ENCODE peak calls at places on chromosome 2, in four cellular contexts. F is mucosa of descending colon, W is A549, R is right lobe of liver. S is an unnamed sample.

GRCh38 chr2:177291701-177292100 is 27.2 kb upstream of the NFE2L2 start:
- DNase-seq in R (no peak), W (no peak), F (no peak), S (no peak)

GRCh38 chr2:66532972-66533868 is 98.3 kb downstream of the MEIS1 start:
- DNase-seq in F (no peak), W (no peak), R (no peak), S (no peak)

GRCh38 chr2:62654423-62654791 is 51.1 kb upstream of the EHBP1 start:
- DNase-seq in W (no peak), R (no peak), F (no peak), S (no peak)

GRCh38 chr2:1159013-1159412 is 208.4 kb downstream of the SNTG2 start:
- DNase-seq in R (no peak), W (no peak), F (no peak), S (no peak)

GRCh38 chr2:224126001-224126400 is 86.9 kb upstream of the SERPINE2 start:
- DNase-seq in F (no peak), W (no peak), R (no peak), S (no peak)

GRCh38 chr2:16900405-16901025 is 234.9 kb upstream of the CYRIA start:
- DNase-seq in W (no peak), R (peak), F (no peak), S (no peak)

GRCh38 chr2:183614797-183615429 is 490.7 kb downstream of the NUP35 start:
- DNase-seq in F (no peak), W (no peak), R (no peak), S (no peak)

GRCh38 chr2:190904644-190905043 is 24.0 kb downstream of the GLS start:
- DNase-seq in W (no peak), R (no peak), F (no peak), S (no peak)

GRCh38 chr2:21317131-21317530 is 193.4 kb downstream of the TDRD15 start:
- DNase-seq in R (no peak), W (peak), F (no peak), S (no peak)

GRCh38 chr2:158025263-158025996 is 76.2 kb upstream of the UPP2 start:
- DNase-seq in R (no peak), F (no peak), W (no peak), S (no peak)

GRCh38 chr2:170742000-170742399 is 26.9 kb downstream of the SP5 start:
- DNase-seq in R (no peak), F (no peak), W (no peak), S (no peak)

GRCh38 chr2:218781691-218782528 is at the start of gene CYP27A1:
- DNase-seq in F (peak), W (no peak), R (peak), S (peak)

GRCh38 chr2:142445542-142445941 is 314.7 kb upstream of the LRP1B start:
- DNase-seq in W (no peak), F (no peak), R (no peak), S (no peak)

GRCh38 chr2:132547089-132547687 is 122.8 kb downstream of the LYPD1 start:
- DNase-seq in F (no peak), R (peak), W (peak), S (no peak)

GRCh38 chr2:202703091-202703490 is 68.3 kb downstream of the FAM117B start:
- DNase-seq in W (no peak), R (no peak), F (no peak), S (no peak)

GRCh38 chr2:169983506-169983905 is 156.3 kb downstream of the UBR3 start:
- DNase-seq in R (no peak), W (no peak), F (no peak), S (no peak)

GRCh38 chr2:234444888-234445287 is 52.0 kb downstream of the ARL4C start:
- DNase-seq in R (peak), F (peak), W (no peak), S (no peak)

GRCh38 chr2:110211938-110212858 is at the start of gene MTLN:
- DNase-seq in W (peak), F (peak), R (peak), S (peak)

GRCh38 chr2:205403244-205403845 is 279.0 kb upstream of the NRP2 start:
- DNase-seq in W (no peak), R (no peak), F (no peak), S (no peak)

GRCh38 chr2:27622921-27623384 is 5.9 kb downstream of the CCDC121 start:
- DNase-seq in W (no peak), F (no peak), R (no peak), S (no peak)

GRCh38 chr2:163664610-163665009 is 71.2 kb downstream of the FIGN start:
- DNase-seq in R (no peak), W (no peak), F (no peak), S (no peak)

GRCh38 chr2:58428553-58429284 is 187.6 kb upstream of the FANCL start:
- DNase-seq in R (peak), F (no peak), W (peak), S (peak)

GRCh38 chr2:186201371-186201770 is 284.7 kb upstream of the ZC3H15 start:
- DNase-seq in W (no peak), R (no peak), F (no peak), S (no peak)

GRCh38 chr2:218428846-218429558 is 10.1 kb downstream of the VIL1 start:
- DNase-seq in R (no peak), F (no peak), W (no peak), S (peak)

GRCh38 chr2:6923319-6923718 is 6.1 kb downstream of the RNF144A start:
- DNase-seq in R (no peak), F (no peak), W (no peak), S (no peak)

GRCh38 chr2:224412064-224412921 is 10.4 kb upstream of the FAM124B start:
- DNase-seq in W (no peak), R (peak), F (no peak), S (peak)

GRCh38 chr2:65710779-65711295 is 278.4 kb upstream of the SPRED2 start:
- DNase-seq in R (no peak), W (peak), F (no peak), S (no peak)

GRCh38 chr2:114543106-114543806 is 100.8 kb downstream of the DPP10 start:
- DNase-seq in W (no peak), R (peak), F (no peak), S (no peak)

GRCh38 chr2:78541451-78542267 is 483.8 kb upstream of the REG3G start:
- DNase-seq in F (no peak), R (no peak), W (no peak), S (peak)

GRCh38 chr2:101150306-101151140 is 659 bp downstream of the TBC1D8 start:
- DNase-seq in W (no peak), R (peak), F (peak), S (peak)
- TF ChIP-seq CTCF in W (no peak), R (no peak), F (no peak), S (no peak)

GRCh38 chr2:133641497-133641896 is 73.2 kb upstream of the NCKAP5 start:
- DNase-seq in F (no peak), R (peak), W (no peak), S (no peak)
- TF ChIP-seq CTCF in F (no peak), R (no peak), W (no peak), S (peak)

GRCh38 chr2:223083402-223084070 is 31.5 kb downstream of the KCNE4 start:
- DNase-seq in R (no peak), W (no peak), F (no peak), S (no peak)

GRCh38 chr2:223086360-223086981 is 34.5 kb downstream of the KCNE4 start:
- DNase-seq in W (no peak), F (no peak), R (no peak), S (no peak)

GRCh38 chr2:223087466-223087865 is 35.5 kb downstream of the KCNE4 start:
- DNase-seq in F (no peak), R (no peak), W (no peak), S (no peak)

GRCh38 chr2:223082701-223083100 is 30.7 kb downstream of the KCNE4 start:
- DNase-seq in W (no peak), F (no peak), R (no peak), S (no peak)

GRCh38 chr2:223084873-223085272 is 32.9 kb downstream of the KCNE4 start:
- DNase-seq in W (no peak), F (no peak), R (no peak), S (no peak)
- TF ChIP-seq CTCF in W (no peak), F (no peak), R (no peak), S (no peak)

GRCh38 chr2:60353406-60353800 is 200.1 kb downstream of the BCL11A start:
- DNase-seq in W (no peak), F (no peak), R (no peak), S (no peak)
- TF ChIP-seq CTCF in W (no peak), F (no peak), R (no peak), S (no peak)

GRCh38 chr2:26025509-26025908 is 8.4 kb upstream of the RAB10 start:
- DNase-seq in W (no peak), R (no peak), F (no peak), S (no peak)
- TF ChIP-seq CTCF in W (no peak), R (no peak), F (no peak), S (no peak)

GRCh38 chr2:225797394-225797793 is 397.9 kb downstream of the NYAP2 start:
- DNase-seq in F (no peak), R (no peak), W (no peak), S (no peak)
- TF ChIP-seq CTCF in F (no peak), R (no peak), W (no peak), S (no peak)

GRCh38 chr2:241530571-241530970 is 22.2 kb upstream of the STK25 start:
- DNase-seq in F (no peak), W (no peak), R (no peak), S (no peak)
- TF ChIP-seq CTCF in F (no peak), W (no peak), R (no peak), S (no peak)

DNA sequence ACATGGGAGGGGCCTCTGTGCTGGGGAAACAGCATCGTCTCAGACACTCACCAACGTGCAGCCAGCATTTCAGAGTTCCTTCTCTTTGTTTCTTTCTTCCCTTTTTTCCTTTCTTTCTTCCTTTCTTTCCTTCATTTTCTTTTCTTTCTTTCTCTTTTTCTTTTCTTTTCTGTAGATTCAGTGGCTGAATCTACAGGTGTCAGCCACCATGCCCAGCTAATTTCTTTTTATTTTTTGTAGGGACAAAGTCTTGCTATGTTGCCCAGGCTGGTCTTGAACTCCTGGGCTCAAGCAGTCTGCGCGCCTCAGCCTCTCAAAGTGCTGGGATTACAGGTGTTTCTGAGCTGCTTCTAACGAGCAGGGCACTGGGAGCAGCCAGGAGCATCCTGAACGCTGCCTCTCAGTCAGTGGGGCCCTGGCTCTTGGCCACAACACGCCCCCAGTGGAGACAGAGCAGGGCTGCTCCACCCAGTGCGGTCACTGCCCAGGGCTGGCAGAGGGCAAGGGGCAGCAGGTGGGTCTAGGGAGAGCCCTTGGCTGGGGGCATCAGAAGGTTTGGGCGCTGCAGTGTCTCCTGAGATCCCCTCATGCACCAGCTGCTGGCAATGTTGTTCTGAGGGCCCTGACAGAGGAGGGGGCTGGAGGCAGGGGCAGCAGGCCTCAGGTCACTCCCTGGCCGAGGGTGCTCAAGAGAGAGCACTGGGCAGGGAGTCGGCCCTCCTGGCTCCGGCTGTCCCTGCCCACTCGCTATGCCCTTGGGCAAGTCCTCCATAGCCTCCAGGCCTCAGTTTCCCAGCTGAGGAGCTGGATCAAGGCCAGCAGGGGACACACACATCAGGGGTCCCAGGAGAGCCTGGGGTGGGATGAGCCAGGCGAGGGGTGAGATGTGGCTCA is 4.7 kb upstream of the KLHL30 start:
- DNase-seq in W (peak), F (peak), R (peak), S (peak)
- TF ChIP-seq CTCF in W (no peak), F (no peak), R (no peak), S (no peak)